ENCODE peak calls at places on chromosomes 12 and 14, in eight cellular contexts. R is AG10803, S is neural progenitor cell, J is DMS 273 treated with DMSO at 0.1 percent for 48 hours, W is caudate nucleus, G is cardiac fibroblast, Z is left colon, K is nephron progenitor cell. B is an unnamed sample.

GRCh38 chr14:63727231-63727735 is 582 bp downstream of the SGPP1 start:
- DNase-seq in R (peak), K (peak), S (peak), G (peak), W (no peak), J (no peak), Z (peak), B (no peak)

GRCh38 chr12:128693771-128694170 is 130.0 kb downstream of the SLC15A4 start:
- DNase-seq in K (no peak), J (no peak), W (no peak), G (no peak), Z (no peak), R (no peak), S (no peak), B (no peak)

GRCh38 chr12:99043319-99043914 is 398.3 kb downstream of the APAF1 start:
- DNase-seq in Z (no peak), R (peak), K (peak), W (no peak), J (no peak), S (peak), G (peak), B (peak)

GRCh38 chr14:24734917-24735500 is 101.0 kb upstream of the GZMB start:
- DNase-seq in S (peak), K (peak), Z (no peak), G (peak), R (peak), W (peak), J (peak), B (no peak)

GRCh38 chr12:114355389-114356088 is 50.4 kb downstream of the TBX5 start:
- DNase-seq in G (no peak), S (peak), J (no peak), R (no peak), Z (no peak), K (peak), W (peak), B (no peak)

GRCh38 chr12:18439541-18439940 is 178.2 kb downstream of the PIK3C2G start:
- DNase-seq in G (peak), R (no peak), K (no peak), W (no peak), J (no peak), S (no peak), Z (no peak), B (no peak)

GRCh38 chr12:95836185-95836609 is 22.6 kb upstream of the SNRPF start:
- DNase-seq in K (no peak), G (peak), Z (no peak), J (no peak), W (no peak), S (no peak), R (peak), B (peak)

GRCh38 chr12:124771462-124772361 is 92.0 kb downstream of the SCARB1 start:
- DNase-seq in R (peak), S (peak), W (peak), K (peak), G (peak), Z (peak), J (peak), B (peak)

GRCh38 chr12:57735198-57735855 is 3.2 kb downstream of the AGAP2 start:
- DNase-seq in Z (no peak), R (no peak), W (no peak), K (no peak), J (no peak), S (peak), G (no peak), B (no peak)

GRCh38 chr12:51744235-51744634 is 104.3 kb downstream of the FIGNL2 start:
- DNase-seq in W (no peak), S (no peak), G (no peak), J (no peak), K (no peak), R (no peak), Z (no peak), B (no peak)

GRCh38 chr12:91037301-91037700 is 20.5 kb downstream of the KERA start:
- DNase-seq in R (peak), G (no peak), Z (no peak), K (no peak), J (no peak), W (no peak), S (no peak), B (no peak)

GRCh38 chr12:114926341-114926740 is 242.4 kb upstream of the TBX3 start:
- DNase-seq in W (no peak), R (no peak), J (no peak), G (no peak), S (no peak), Z (no peak), K (no peak), B (no peak)

GRCh38 chr12:52215587-52216031 is 17.4 kb upstream of the KRT7 start:
- DNase-seq in R (no peak), K (no peak), Z (peak), S (no peak), J (no peak), G (peak), W (no peak), B (peak)

GRCh38 chr14:96176811-96177211 is 27.8 kb upstream of the BDKRB2 start:
- DNase-seq in R (peak), J (no peak), G (peak), S (no peak), W (no peak), Z (peak), K (no peak), B (no peak)

GRCh38 chr14:69156224-69156623 is 3.3 kb upstream of the DCAF5 start:
- DNase-seq in J (no peak), K (no peak), G (no peak), Z (no peak), R (no peak), W (no peak), S (no peak), B (no peak)

GRCh38 chr14:37600880-37601741 is 5.7 kb downstream of the TTC6 start:
- DNase-seq in J (no peak), G (no peak), R (no peak), Z (peak), K (no peak), S (no peak), W (no peak), B (no peak)

GRCh38 chr12:116598341-116599284 is 39.4 kb downstream of the MAP1LC3B2 start:
- DNase-seq in S (no peak), G (no peak), J (no peak), K (no peak), R (peak), Z (no peak), W (no peak), B (no peak)

GRCh38 chr14:104865631-104866441 is 768 bp downstream of the CEP170B start:
- DNase-seq in R (peak), W (peak), J (no peak), G (peak), Z (peak), K (peak), S (peak), B (peak)

GRCh38 chr12:119940881-119941280 is 48.2 kb upstream of the BICDL1 start:
- DNase-seq in J (no peak), G (peak), Z (no peak), W (no peak), R (peak), K (no peak), S (no peak), B (peak)

GRCh38 chr12:128267651-128268347 is 829 bp downstream of the TMEM132C start:
- DNase-seq in K (peak), G (no peak), W (no peak), Z (no peak), J (no peak), S (peak), R (no peak), B (no peak)

GRCh38 chr12:45989277-45989856 is 1.0 kb downstream of the SCAF11 start:
- DNase-seq in R (no peak), Z (no peak), G (peak), S (no peak), K (no peak), J (no peak), W (no peak), B (peak)

GRCh38 chr12:57031228-57031670 is 14.9 kb upstream of the TAC3 start:
- DNase-seq in G (no peak), J (peak), W (no peak), S (no peak), K (no peak), Z (no peak), R (no peak), B (peak)

GRCh38 chr12:116901612-116902011 is 9.1 kb upstream of the FBXW8 start:
- DNase-seq in K (no peak), G (no peak), J (no peak), Z (no peak), R (no peak), W (no peak), S (no peak), B (no peak)

GRCh38 chr14:95545769-95546168 is 10.9 kb downstream of the GLRX5 start:
- DNase-seq in R (peak), G (peak), K (no peak), S (no peak), W (no peak), J (no peak), Z (no peak), B (peak)

GRCh38 chr12:108173892-108174291 is 44.8 kb downstream of the WSCD2 start:
- DNase-seq in Z (no peak), S (no peak), R (no peak), W (no peak), G (no peak), K (no peak), J (no peak), B (no peak)

GRCh38 chr14:61653507-61653906 is 41.8 kb upstream of the HIF1A start:
- DNase-seq in G (peak), J (peak), K (no peak), W (no peak), S (no peak), R (peak), Z (peak), B (peak)

GRCh38 chr12:12946686-12947355 is 5.1 kb downstream of the GPRC5D start:
- DNase-seq in Z (no peak), G (peak), K (no peak), W (peak), J (no peak), S (no peak), R (peak), B (no peak)

GRCh38 chr14:74018029-74018703 is 922 bp downstream of the ENTPD5 start:
- DNase-seq in G (peak), J (peak), Z (no peak), S (no peak), R (peak), K (no peak), W (no peak), B (peak)